ENCODE peak calls at places on chromosomes 16 and 17, in ten cellular contexts. One of them, this sample, is unnamed.
A peak's percentile ranks its signal among the peaks of the same experiment; 100 is the strongest.

GRCh38 chr17:50471009-50471905 is 2.6 kb upstream of the CHAD start:
- DNase-seq in thoracic aorta: no peak
- DNase-seq in mammary epithelial cell: no peak
- DNase-seq in kidney: no peak
- DNase-seq in ascending aorta: no peak
- DNase-seq in left ventricle myocardium inferior: no peak
- DNase-seq in CD8-positive, alpha-beta memory T cell: no peak
- DNase-seq in adrenal gland: peak; percentile 18
- DNase-seq in tibial nerve: no peak
- DNase-seq in esophagus squamous epithelium: no peak
- DNase-seq in this sample: no peak

GRCh38 chr17:82092995-82093751 is 4.9 kb downstream of the FASN start:
- DNase-seq in thoracic aorta: no peak
- DNase-seq in mammary epithelial cell: no peak
- DNase-seq in kidney: peak; percentile 71
- DNase-seq in ascending aorta: no peak
- DNase-seq in left ventricle myocardium inferior: peak; percentile 11
- DNase-seq in CD8-positive, alpha-beta memory T cell: peak; percentile 43
- DNase-seq in adrenal gland: peak; percentile 14
- DNase-seq in tibial nerve: no peak
- DNase-seq in esophagus squamous epithelium: no peak
- DNase-seq in this sample: no peak

GRCh38 chr16:12089492-12090161 is 113.1 kb downstream of the SNX29 start:
- DNase-seq in thoracic aorta: peak; percentile 40
- DNase-seq in mammary epithelial cell: no peak
- DNase-seq in kidney: peak; percentile 83
- DNase-seq in ascending aorta: peak; percentile 32
- DNase-seq in left ventricle myocardium inferior: peak; percentile 37
- DNase-seq in CD8-positive, alpha-beta memory T cell: no peak
- DNase-seq in adrenal gland: no peak
- DNase-seq in tibial nerve: no peak
- DNase-seq in esophagus squamous epithelium: no peak
- DNase-seq in this sample: peak; percentile 50

GRCh38 chr17:48804936-48805411 is 12.1 kb downstream of the TTLL6 start:
- DNase-seq in thoracic aorta: no peak
- DNase-seq in mammary epithelial cell: peak; percentile 21
- DNase-seq in kidney: peak; percentile 78
- DNase-seq in ascending aorta: no peak
- DNase-seq in left ventricle myocardium inferior: peak; percentile 38
- DNase-seq in CD8-positive, alpha-beta memory T cell: peak; percentile 67
- DNase-seq in adrenal gland: peak; percentile 59
- DNase-seq in tibial nerve: peak; percentile 61
- DNase-seq in esophagus squamous epithelium: no peak
- DNase-seq in this sample: peak; percentile 52

GRCh38 chr16:89371968-89372634 is 118.3 kb downstream of the ANKRD11 start:
- DNase-seq in thoracic aorta: no peak
- DNase-seq in mammary epithelial cell: no peak
- DNase-seq in kidney: peak; percentile 66
- DNase-seq in ascending aorta: no peak
- DNase-seq in left ventricle myocardium inferior: no peak
- DNase-seq in CD8-positive, alpha-beta memory T cell: no peak
- DNase-seq in adrenal gland: peak; percentile 81
- DNase-seq in tibial nerve: no peak
- DNase-seq in esophagus squamous epithelium: no peak
- DNase-seq in this sample: peak; percentile 52

GRCh38 chr17:50153650-50154575 is 3.4 kb upstream of the PPP1R9B start:
- DNase-seq in thoracic aorta: no peak
- DNase-seq in mammary epithelial cell: peak; percentile 74
- DNase-seq in kidney: peak; percentile 68
- DNase-seq in ascending aorta: no peak
- DNase-seq in left ventricle myocardium inferior: peak; percentile 79
- DNase-seq in CD8-positive, alpha-beta memory T cell: no peak
- DNase-seq in adrenal gland: peak; percentile 85
- DNase-seq in tibial nerve: no peak
- DNase-seq in esophagus squamous epithelium: no peak
- DNase-seq in this sample: no peak

GRCh38 chr16:53429221-53429943 is 4.9 kb upstream of the RBL2 start:
- DNase-seq in thoracic aorta: no peak
- DNase-seq in mammary epithelial cell: peak; percentile 65
- DNase-seq in kidney: no peak
- DNase-seq in ascending aorta: no peak
- DNase-seq in left ventricle myocardium inferior: no peak
- DNase-seq in CD8-positive, alpha-beta memory T cell: no peak
- DNase-seq in adrenal gland: peak; percentile 63
- DNase-seq in tibial nerve: no peak
- DNase-seq in esophagus squamous epithelium: no peak
- DNase-seq in this sample: peak; percentile 60

GRCh38 chr17:56424543-56425044 is 168.9 kb upstream of the NOG start:
- DNase-seq in thoracic aorta: no peak
- DNase-seq in mammary epithelial cell: no peak
- DNase-seq in kidney: no peak
- DNase-seq in ascending aorta: no peak
- DNase-seq in left ventricle myocardium inferior: no peak
- DNase-seq in CD8-positive, alpha-beta memory T cell: no peak
- DNase-seq in adrenal gland: no peak
- DNase-seq in tibial nerve: no peak
- DNase-seq in esophagus squamous epithelium: no peak
- DNase-seq in this sample: no peak

GRCh38 chr17:63740464-63741181 is 976 bp downstream of the STRADA start:
- DNase-seq in thoracic aorta: no peak
- DNase-seq in mammary epithelial cell: peak; percentile 34
- DNase-seq in kidney: no peak
- DNase-seq in ascending aorta: no peak
- DNase-seq in left ventricle myocardium inferior: no peak
- DNase-seq in CD8-positive, alpha-beta memory T cell: no peak
- DNase-seq in adrenal gland: no peak
- DNase-seq in tibial nerve: no peak
- DNase-seq in esophagus squamous epithelium: no peak
- DNase-seq in this sample: no peak

GRCh38 chr16:79294568-79294967 is 306.0 kb downstream of the MAF start:
- DNase-seq in thoracic aorta: no peak
- DNase-seq in mammary epithelial cell: no peak
- DNase-seq in kidney: no peak
- DNase-seq in ascending aorta: no peak
- DNase-seq in left ventricle myocardium inferior: no peak
- DNase-seq in CD8-positive, alpha-beta memory T cell: no peak
- DNase-seq in adrenal gland: no peak
- DNase-seq in tibial nerve: no peak
- DNase-seq in esophagus squamous epithelium: no peak
- DNase-seq in this sample: no peak

GRCh38 chr17:39928868-39929651 is 1.5 kb downstream of the LRRC3C start:
- DNase-seq in thoracic aorta: no peak
- DNase-seq in mammary epithelial cell: peak; percentile 92
- DNase-seq in kidney: no peak
- DNase-seq in ascending aorta: no peak
- DNase-seq in left ventricle myocardium inferior: no peak
- DNase-seq in CD8-positive, alpha-beta memory T cell: no peak
- DNase-seq in adrenal gland: no peak
- DNase-seq in tibial nerve: no peak
- DNase-seq in esophagus squamous epithelium: no peak
- DNase-seq in this sample: peak; percentile 95

GRCh38 chr16:27303256-27304100 is 10.3 kb upstream of the IL4R start:
- DNase-seq in thoracic aorta: no peak
- DNase-seq in mammary epithelial cell: no peak
- DNase-seq in kidney: no peak
- DNase-seq in ascending aorta: no peak
- DNase-seq in left ventricle myocardium inferior: no peak
- DNase-seq in CD8-positive, alpha-beta memory T cell: no peak
- DNase-seq in adrenal gland: no peak
- DNase-seq in tibial nerve: no peak
- DNase-seq in esophagus squamous epithelium: no peak
- DNase-seq in this sample: no peak

GRCh38 chr16:27304102-27304501 is 9.7 kb upstream of the IL4R start:
- DNase-seq in thoracic aorta: no peak
- DNase-seq in mammary epithelial cell: no peak
- DNase-seq in kidney: no peak
- DNase-seq in ascending aorta: no peak
- DNase-seq in left ventricle myocardium inferior: no peak
- DNase-seq in CD8-positive, alpha-beta memory T cell: no peak
- DNase-seq in adrenal gland: no peak
- DNase-seq in tibial nerve: no peak
- DNase-seq in esophagus squamous epithelium: no peak
- DNase-seq in this sample: no peak

GRCh38 chr16:27302126-27302525 is 11.6 kb upstream of the IL4R start:
- DNase-seq in thoracic aorta: no peak
- DNase-seq in mammary epithelial cell: no peak
- DNase-seq in kidney: no peak
- DNase-seq in ascending aorta: no peak
- DNase-seq in left ventricle myocardium inferior: no peak
- DNase-seq in CD8-positive, alpha-beta memory T cell: no peak
- DNase-seq in adrenal gland: no peak
- DNase-seq in tibial nerve: no peak
- DNase-seq in esophagus squamous epithelium: no peak
- DNase-seq in this sample: no peak

GRCh38 chr16:27298132-27298531 is 15.6 kb upstream of the IL4R start:
- DNase-seq in thoracic aorta: no peak
- DNase-seq in mammary epithelial cell: no peak
- DNase-seq in kidney: no peak
- DNase-seq in ascending aorta: no peak
- DNase-seq in left ventricle myocardium inferior: no peak
- DNase-seq in CD8-positive, alpha-beta memory T cell: no peak
- DNase-seq in adrenal gland: no peak
- DNase-seq in tibial nerve: no peak
- DNase-seq in esophagus squamous epithelium: no peak
- DNase-seq in this sample: no peak

DNA sequence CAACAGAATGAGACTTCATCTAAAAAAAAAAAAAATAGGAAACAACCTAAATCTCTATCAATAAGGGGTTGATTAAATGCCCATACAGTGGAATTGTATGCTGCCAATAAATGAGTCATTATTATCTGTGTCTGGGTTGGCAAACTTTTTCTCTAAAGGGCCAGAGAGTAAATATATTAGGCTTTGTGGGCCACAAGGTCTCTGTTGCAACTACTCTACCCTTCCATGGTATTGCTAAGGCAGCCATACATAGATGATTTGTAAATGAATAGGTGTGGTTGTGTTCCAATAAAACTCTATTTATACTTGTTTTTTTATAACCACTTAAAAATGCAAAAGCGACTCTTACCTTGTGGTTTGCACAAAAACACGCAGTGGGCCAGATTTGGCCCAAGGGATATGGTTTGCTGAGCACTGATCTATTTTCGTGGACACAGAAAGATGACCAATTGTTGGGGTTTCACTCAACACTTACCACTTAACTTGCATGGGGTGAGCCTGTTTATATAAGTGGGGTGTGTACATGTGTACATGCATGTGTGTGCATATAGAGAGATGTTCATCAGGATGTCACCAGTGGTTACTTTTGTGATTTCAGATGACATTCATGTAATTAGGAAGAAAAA is 12.4 kb upstream of the IL4R start:
- DNase-seq in thoracic aorta: no peak
- DNase-seq in mammary epithelial cell: no peak
- DNase-seq in kidney: no peak
- DNase-seq in ascending aorta: no peak
- DNase-seq in left ventricle myocardium inferior: no peak
- DNase-seq in CD8-positive, alpha-beta memory T cell: no peak
- DNase-seq in adrenal gland: no peak
- DNase-seq in tibial nerve: no peak
- DNase-seq in esophagus squamous epithelium: no peak
- DNase-seq in this sample: no peak
- H3K4me1 ChIP-seq in thoracic aorta: no peaks in the 10 kb centered on the region
- H3K4me1 ChIP-seq in mammary epithelial cell: peaks cover 6% of the 10 kb centered on the region
- H3K4me1 ChIP-seq in kidney: no peaks in the 10 kb centered on the region
- H3K4me1 ChIP-seq in ascending aorta: no peaks in the 10 kb centered on the region
- H3K4me1 ChIP-seq in left ventricle myocardium inferior: no peaks in the 10 kb centered on the region
- H3K4me1 ChIP-seq in CD8-positive, alpha-beta memory T cell: no peaks in the 10 kb centered on the region
- H3K4me1 ChIP-seq in adrenal gland: no peaks in the 10 kb centered on the region
- H3K4me1 ChIP-seq in tibial nerve: no peaks in the 10 kb centered on the region
- H3K4me1 ChIP-seq in esophagus squamous epithelium: no peaks in the 10 kb centered on the region
- H3K4me1 ChIP-seq in this sample: no peaks in the 10 kb centered on the region

GRCh38 chr16:17368511-17368910 is 102.2 kb downstream of the XYLT1 start:
- DNase-seq in thoracic aorta: no peak
- DNase-seq in mammary epithelial cell: no peak
- DNase-seq in kidney: no peak
- DNase-seq in ascending aorta: no peak
- DNase-seq in left ventricle myocardium inferior: no peak
- DNase-seq in CD8-positive, alpha-beta memory T cell: peak; percentile 52
- DNase-seq in adrenal gland: no peak
- DNase-seq in tibial nerve: no peak
- DNase-seq in esophagus squamous epithelium: no peak
- DNase-seq in this sample: peak; percentile 53
- H3K4me1 ChIP-seq in thoracic aorta: peaks cover 20% of the 10 kb centered on the region
- H3K4me1 ChIP-seq in mammary epithelial cell: peaks cover 7% of the 10 kb centered on the region
- H3K4me1 ChIP-seq in kidney: no peaks in the 10 kb centered on the region
- H3K4me1 ChIP-seq in ascending aorta: peaks cover 32% of the 10 kb centered on the region
- H3K4me1 ChIP-seq in left ventricle myocardium inferior: peaks cover 38% of the 10 kb centered on the region
- H3K4me1 ChIP-seq in CD8-positive, alpha-beta memory T cell: peaks cover 92% of the 10 kb centered on the region
- H3K4me1 ChIP-seq in adrenal gland: peaks cover 27% of the 10 kb centered on the region
- H3K4me1 ChIP-seq in tibial nerve: no peaks in the 10 kb centered on the region
- H3K4me1 ChIP-seq in esophagus squamous epithelium: peaks cover 26% of the 10 kb centered on the region
- H3K4me1 ChIP-seq in this sample: peaks cover 8% of the 10 kb centered on the region

DNA sequence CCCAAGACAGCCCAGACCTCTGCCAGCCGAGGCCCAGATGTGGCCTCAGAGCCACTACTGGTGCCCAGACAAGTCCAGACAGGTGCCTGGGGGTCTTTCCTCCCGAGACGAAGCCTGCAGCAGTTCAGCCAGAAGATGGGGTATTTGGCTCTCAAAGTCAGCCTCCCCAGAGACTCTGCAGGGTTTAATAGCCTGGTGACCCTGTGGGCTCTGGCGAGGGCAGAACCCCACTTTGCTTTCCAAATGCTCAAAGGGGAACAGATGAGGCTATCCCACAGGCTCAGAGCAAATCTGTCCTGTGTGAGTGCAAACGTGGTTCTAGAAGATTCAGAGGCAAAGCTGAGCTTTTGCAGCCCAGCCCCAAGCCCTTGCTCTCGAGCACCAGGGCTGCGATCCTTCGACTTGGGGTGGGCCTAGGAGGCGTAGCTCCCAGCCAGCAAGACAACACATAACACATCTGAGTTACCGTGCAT is 236.0 kb downstream of the MRTFB start:
- DNase-seq in thoracic aorta: no peak
- DNase-seq in mammary epithelial cell: no peak
- DNase-seq in kidney: no peak
- DNase-seq in ascending aorta: no peak
- DNase-seq in left ventricle myocardium inferior: no peak
- DNase-seq in CD8-positive, alpha-beta memory T cell: no peak
- DNase-seq in adrenal gland: no peak
- DNase-seq in tibial nerve: no peak
- DNase-seq in esophagus squamous epithelium: no peak
- DNase-seq in this sample: no peak
- H3K4me1 ChIP-seq in thoracic aorta: peaks cover 16% of the 10 kb centered on the region
- H3K4me1 ChIP-seq in mammary epithelial cell: peaks cover 59% of the 10 kb centered on the region
- H3K4me1 ChIP-seq in kidney: no peaks in the 10 kb centered on the region
- H3K4me1 ChIP-seq in ascending aorta: peaks cover 44% of the 10 kb centered on the region
- H3K4me1 ChIP-seq in left ventricle myocardium inferior: peaks cover 91% of the 10 kb centered on the region
- H3K4me1 ChIP-seq in CD8-positive, alpha-beta memory T cell: peaks cover 46% of the 10 kb centered on the region
- H3K4me1 ChIP-seq in adrenal gland: peaks cover 40% of the 10 kb centered on the region
- H3K4me1 ChIP-seq in tibial nerve: no peaks in the 10 kb centered on the region
- H3K4me1 ChIP-seq in esophagus squamous epithelium: peaks cover 36% of the 10 kb centered on the region
- H3K4me1 ChIP-seq in this sample: peaks cover 26% of the 10 kb centered on the region

DNA sequence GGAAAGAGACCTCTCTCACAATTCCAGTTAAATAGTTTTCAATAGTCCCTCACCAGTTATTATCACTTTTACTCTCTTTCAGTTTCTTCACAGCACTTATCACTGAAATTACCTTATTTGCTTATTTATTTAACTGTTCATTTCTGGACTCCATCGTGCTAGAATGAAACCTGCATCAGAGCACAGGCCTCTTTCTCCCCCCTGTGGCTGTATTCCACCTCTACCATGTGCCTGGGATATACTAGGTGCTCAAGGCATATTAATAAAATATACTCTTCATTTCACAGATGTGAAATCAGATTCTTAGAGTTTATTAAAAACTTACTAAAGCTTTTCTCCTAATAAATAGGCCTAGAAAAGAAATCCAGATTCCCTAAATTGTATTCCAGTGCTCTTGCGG is 308.9 kb upstream of the MON1B start:
- DNase-seq in thoracic aorta: no peak
- DNase-seq in mammary epithelial cell: no peak
- DNase-seq in kidney: no peak
- DNase-seq in ascending aorta: no peak
- DNase-seq in left ventricle myocardium inferior: no peak
- DNase-seq in CD8-positive, alpha-beta memory T cell: no peak
- DNase-seq in adrenal gland: no peak
- DNase-seq in tibial nerve: no peak
- DNase-seq in esophagus squamous epithelium: no peak
- DNase-seq in this sample: no peak
- H3K4me1 ChIP-seq in thoracic aorta: no peaks in the 10 kb centered on the region
- H3K4me1 ChIP-seq in mammary epithelial cell: no peaks in the 10 kb centered on the region
- H3K4me1 ChIP-seq in kidney: no peaks in the 10 kb centered on the region
- H3K4me1 ChIP-seq in ascending aorta: no peaks in the 10 kb centered on the region
- H3K4me1 ChIP-seq in left ventricle myocardium inferior: no peaks in the 10 kb centered on the region
- H3K4me1 ChIP-seq in CD8-positive, alpha-beta memory T cell: no peaks in the 10 kb centered on the region
- H3K4me1 ChIP-seq in adrenal gland: no peaks in the 10 kb centered on the region
- H3K4me1 ChIP-seq in tibial nerve: no peaks in the 10 kb centered on the region
- H3K4me1 ChIP-seq in esophagus squamous epithelium: no peaks in the 10 kb centered on the region
- H3K4me1 ChIP-seq in this sample: no peaks in the 10 kb centered on the region